ENCODE peak calls at places on chromosomes 4 and X, in six cellular contexts. One of them, this sample, is unnamed.

GRCh38 chr4:3789587-3789986 is 23.4 kb downstream of the ADRA2C start:
- DNase-seq in cardiac muscle cell: no peak
- DNase-seq in GM23248: no peak
- DNase-seq in endothelial cell: no peak
- DNase-seq in AG08395: no peak
- DNase-seq in NCI-H2081 treated with DMSO at 0.1 percent for 48 hours: no peak
- DNase-seq in this sample: no peak

GRCh38 chrX:49291615-49292337 is 11.7 kb upstream of the GAGE10 start:
- DNase-seq in cardiac muscle cell: peak; percentile 70
- DNase-seq in GM23248: peak; percentile 58
- DNase-seq in endothelial cell: peak; percentile 76
- DNase-seq in AG08395: peak; percentile 43
- DNase-seq in NCI-H2081 treated with DMSO at 0.1 percent for 48 hours: no peak
- DNase-seq in this sample: peak; percentile 60

GRCh38 chr4:16238304-16238703 is 12.0 kb upstream of the TAPT1 start:
- DNase-seq in cardiac muscle cell: no peak
- DNase-seq in GM23248: no peak
- DNase-seq in endothelial cell: no peak
- DNase-seq in AG08395: no peak
- DNase-seq in NCI-H2081 treated with DMSO at 0.1 percent for 48 hours: no peak
- DNase-seq in this sample: no peak

GRCh38 chr4:122224348-122224747 is 72.2 kb downstream of the BLTP1 start:
- DNase-seq in cardiac muscle cell: peak; percentile 21
- DNase-seq in GM23248: peak; percentile 23
- DNase-seq in endothelial cell: peak; percentile 40
- DNase-seq in AG08395: peak; percentile 12
- DNase-seq in NCI-H2081 treated with DMSO at 0.1 percent for 48 hours: no peak
- DNase-seq in this sample: no peak

GRCh38 chr4:169059294-169060201 is 49.5 kb upstream of the CBR4 start:
- DNase-seq in cardiac muscle cell: peak; percentile 42
- DNase-seq in GM23248: peak; percentile 82
- DNase-seq in endothelial cell: no peak
- DNase-seq in AG08395: peak; percentile 48
- DNase-seq in NCI-H2081 treated with DMSO at 0.1 percent for 48 hours: no peak
- DNase-seq in this sample: no peak

GRCh38 chr4:139665690-139666529 is at the start of gene MGST2:
- DNase-seq in cardiac muscle cell: peak; percentile 87
- DNase-seq in GM23248: peak; percentile 81
- DNase-seq in endothelial cell: peak; percentile 70
- DNase-seq in AG08395: peak; percentile 72
- DNase-seq in NCI-H2081 treated with DMSO at 0.1 percent for 48 hours: peak; percentile 12
- DNase-seq in this sample: peak; percentile 71

GRCh38 chr4:6908397-6909112 is 1.1 kb upstream of the TBC1D14 start:
- DNase-seq in cardiac muscle cell: peak; percentile 69
- DNase-seq in GM23248: peak; percentile 79
- DNase-seq in endothelial cell: no peak
- DNase-seq in AG08395: peak; percentile 47
- DNase-seq in NCI-H2081 treated with DMSO at 0.1 percent for 48 hours: no peak
- DNase-seq in this sample: peak; percentile 62

GRCh38 chrX:78514852-78515251 is 144.3 kb downstream of the RTL3 start:
- DNase-seq in cardiac muscle cell: no peak
- DNase-seq in GM23248: no peak
- DNase-seq in endothelial cell: no peak
- DNase-seq in AG08395: no peak
- DNase-seq in NCI-H2081 treated with DMSO at 0.1 percent for 48 hours: no peak
- DNase-seq in this sample: peak; percentile 45

GRCh38 chrX:154711264-154711663 is 39.6 kb downstream of the GAB3 start:
- DNase-seq in cardiac muscle cell: no peak
- DNase-seq in GM23248: no peak
- DNase-seq in endothelial cell: no peak
- DNase-seq in AG08395: no peak
- DNase-seq in NCI-H2081 treated with DMSO at 0.1 percent for 48 hours: no peak
- DNase-seq in this sample: no peak

GRCh38 chrX:21972046-21972445 is 31.5 kb downstream of the SMS start:
- DNase-seq in cardiac muscle cell: no peak
- DNase-seq in GM23248: no peak
- DNase-seq in endothelial cell: no peak
- DNase-seq in AG08395: no peak
- DNase-seq in NCI-H2081 treated with DMSO at 0.1 percent for 48 hours: no peak
- DNase-seq in this sample: no peak

GRCh38 chrX:115017455-115017854 is at the start of gene IL13RA2:
- DNase-seq in cardiac muscle cell: no peak
- DNase-seq in GM23248: no peak
- DNase-seq in endothelial cell: peak; percentile 3
- DNase-seq in AG08395: no peak
- DNase-seq in NCI-H2081 treated with DMSO at 0.1 percent for 48 hours: no peak
- DNase-seq in this sample: no peak

GRCh38 chrX:46860536-46860935 is 23.7 kb downstream of the RP2 start:
- DNase-seq in cardiac muscle cell: no peak
- DNase-seq in GM23248: no peak
- DNase-seq in endothelial cell: no peak
- DNase-seq in AG08395: no peak
- DNase-seq in NCI-H2081 treated with DMSO at 0.1 percent for 48 hours: no peak
- DNase-seq in this sample: no peak

GRCh38 chr4:155383541-155383940 is 6.8 kb upstream of the MAP9 start:
- DNase-seq in cardiac muscle cell: no peak
- DNase-seq in GM23248: no peak
- DNase-seq in endothelial cell: no peak
- DNase-seq in AG08395: no peak
- DNase-seq in NCI-H2081 treated with DMSO at 0.1 percent for 48 hours: no peak
- DNase-seq in this sample: no peak

GRCh38 chr4:8348071-8348470 is 78.5 kb downstream of the HTRA3 start:
- DNase-seq in cardiac muscle cell: no peak
- DNase-seq in GM23248: no peak
- DNase-seq in endothelial cell: no peak
- DNase-seq in AG08395: no peak
- DNase-seq in NCI-H2081 treated with DMSO at 0.1 percent for 48 hours: no peak
- DNase-seq in this sample: no peak

GRCh38 chr4:25172964-25173917 is 13.0 kb upstream of the SEPSECS start:
- DNase-seq in cardiac muscle cell: peak; percentile 96
- DNase-seq in GM23248: peak; percentile 99
- DNase-seq in endothelial cell: no peak
- DNase-seq in AG08395: peak; percentile 94
- DNase-seq in NCI-H2081 treated with DMSO at 0.1 percent for 48 hours: no peak
- DNase-seq in this sample: peak; percentile 67

GRCh38 chr4:88216395-88216794 is 58.0 kb upstream of the ABCG2 start:
- DNase-seq in cardiac muscle cell: no peak
- DNase-seq in GM23248: no peak
- DNase-seq in endothelial cell: no peak
- DNase-seq in AG08395: no peak
- DNase-seq in NCI-H2081 treated with DMSO at 0.1 percent for 48 hours: no peak
- DNase-seq in this sample: no peak

GRCh38 chr4:95541889-95542607 is 6.7 kb downstream of the UNC5C start:
- DNase-seq in cardiac muscle cell: no peak
- DNase-seq in GM23248: no peak
- DNase-seq in endothelial cell: no peak
- DNase-seq in AG08395: no peak
- DNase-seq in NCI-H2081 treated with DMSO at 0.1 percent for 48 hours: no peak
- DNase-seq in this sample: no peak

GRCh38 chr4:118964891-118965411 is 76.3 kb downstream of the SYNPO2 start:
- DNase-seq in cardiac muscle cell: peak; percentile 93
- DNase-seq in GM23248: peak; percentile 74
- DNase-seq in endothelial cell: no peak
- DNase-seq in AG08395: peak; percentile 36
- DNase-seq in NCI-H2081 treated with DMSO at 0.1 percent for 48 hours: no peak
- DNase-seq in this sample: no peak

This sample was measured in SJCRH30.